ENCODE peak calls at places on chromosomes 11 and 22, in six cellular contexts. W is HCT116, R is kidney epithelial cell, Z is upper lobe of right lung, B is sigmoid colon, J is PC-3. X is an unnamed sample.

GRCh38 chr11:80873309-80873999 is 1432.6 kb upstream of the TENM4 start:
- DNase-seq in W (no peak), R (no peak), Z (no peak), B (no peak), J (peak; percentile 69), X (no peak)

GRCh38 chr11:65854161-65854592 is 3.8 kb downstream of the CFL1 start:
- DNase-seq in W (no peak), R (no peak), Z (peak; percentile 29), B (peak; percentile 52), J (no peak), X (no peak)

GRCh38 chr11:119693253-119693815 is 35.7 kb downstream of the NECTIN1 start:
- DNase-seq in W (no peak), R (no peak), Z (no peak), B (no peak), J (no peak), X (no peak)

GRCh38 chr22:42114721-42115120 is 15.9 kb downstream of the CYP2D6 start:
- DNase-seq in W (peak; percentile 26), R (no peak), Z (no peak), B (no peak), J (peak; percentile 5), X (no peak)

GRCh38 chr11:88454881-88455280 is 117.3 kb upstream of the CTSC start:
- DNase-seq in W (no peak), R (no peak), Z (no peak), B (no peak), J (peak; percentile 48), X (no peak)

GRCh38 chr11:45451766-45452440 is 165.8 kb upstream of the SYT13 start:
- DNase-seq in W (no peak), R (no peak), Z (no peak), B (no peak), J (no peak), X (no peak)

GRCh38 chr11:30196400-30197206 is 34.2 kb upstream of the FSHB start:
- DNase-seq in W (peak; percentile 32), R (peak; percentile 2), Z (peak; percentile 73), B (no peak), J (peak; percentile 49), X (peak; percentile 52)

GRCh38 chr11:99020324-99021225 is at the start of gene CNTN5:
- DNase-seq in W (no peak), R (peak; percentile 16), Z (peak; percentile 70), B (no peak), J (peak; percentile 41), X (peak; percentile 53)

GRCh38 chr11:111514216-111515031 is at the start of gene HOATZ:
- DNase-seq in W (no peak), R (no peak), Z (no peak), B (no peak), J (no peak), X (peak; percentile 48)

GRCh38 chr11:62879554-62879953 is 1.1 kb upstream of the SLC3A2 start:
- DNase-seq in W (no peak), R (no peak), Z (no peak), B (peak; percentile 80), J (no peak), X (no peak)

GRCh38 chr11:62879150-62879549 is 1.5 kb upstream of the SLC3A2 start:
- DNase-seq in W (no peak), R (no peak), Z (no peak), B (no peak), J (no peak), X (no peak)

GRCh38 chr11:62880231-62880802 is 379 bp upstream of the SLC3A2 start:
- DNase-seq in W (no peak), R (peak; percentile 38), Z (no peak), B (no peak), J (peak; percentile 91), X (peak; percentile 71)

GRCh38 chr11:62875698-62876483 is 4.8 kb upstream of the SLC3A2 start:
- DNase-seq in W (no peak), R (no peak), Z (no peak), B (no peak), J (no peak), X (peak; percentile 27)

GRCh38 chr11:62876712-62877111 is 4.0 kb upstream of the SLC3A2 start:
- DNase-seq in W (no peak), R (no peak), Z (no peak), B (no peak), J (no peak), X (no peak)
- H3K36me3 ChIP-seq in W (peaks cover 20% of the 10 kb centered on the region), R (no peaks in the 10 kb centered on the region), Z (no peaks in the 10 kb centered on the region), B (no peaks in the 10 kb centered on the region), J (peaks cover 27% of the 10 kb centered on the region), X (no peaks in the 10 kb centered on the region)

GRCh38 chr22:40922484-40923303 is 28.5 kb upstream of the RBX1 start:
- DNase-seq in W (peak; percentile 29), R (peak; percentile 38), Z (no peak), B (no peak), J (peak; percentile 76), X (no peak)
- TF ChIP-seq CTCF in W (peak; percentile 49), R (peak; percentile 53), Z (peak; percentile 75), B (peak; percentile 58), J (peak; percentile 62), X (peak; percentile 77)

DNA sequence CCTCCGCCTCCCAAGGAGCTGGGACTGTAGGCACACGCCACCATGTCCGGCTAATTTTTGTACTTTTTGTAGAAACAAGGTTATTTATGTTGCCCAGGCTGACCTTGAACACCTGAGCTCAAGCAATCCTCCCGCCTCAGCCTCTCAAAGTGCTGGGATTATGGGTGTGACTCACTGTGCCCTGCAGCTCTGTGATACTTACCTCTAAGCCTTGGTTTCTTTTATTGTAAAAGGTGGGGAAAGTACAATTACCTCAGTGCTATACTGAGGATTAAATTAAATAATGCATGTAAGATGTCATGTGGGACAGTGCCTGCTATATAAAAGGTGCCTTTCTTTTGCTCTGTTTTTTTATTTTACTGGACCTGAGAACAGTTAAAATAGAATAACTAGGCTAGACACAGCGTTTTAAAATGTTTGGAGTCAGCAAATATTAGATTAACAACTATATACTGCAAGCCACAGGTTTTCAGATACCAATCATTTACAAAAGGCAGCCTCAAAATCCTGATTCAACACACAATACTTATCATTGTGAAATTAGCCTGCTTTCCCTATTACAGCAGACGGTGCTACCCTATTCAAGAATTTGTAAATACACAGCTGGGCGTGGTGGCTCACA is 30.0 kb downstream of the PRR14L start:
- DNase-seq in W (no peak), R (no peak), Z (no peak), B (no peak), J (no peak), X (no peak)
- H3K36me3 ChIP-seq in W (peaks cover 42% of the 10 kb centered on the region), R (peaks cover 2% of the 10 kb centered on the region), Z (peaks cover 78% of the 10 kb centered on the region), B (peaks cover 22% of the 10 kb centered on the region), J (peaks cover 23% of the 10 kb centered on the region), X (peaks cover 87% of the 10 kb centered on the region)

GRCh38 chr11:1832181-1832988 is 2.4 kb upstream of the SYT8 start:
- DNase-seq in W (no peak), R (no peak), Z (peak; percentile 84), B (no peak), J (peak; percentile 41), X (peak; percentile 70)

GRCh38 chr11:1832989-1833365 is 1.8 kb upstream of the SYT8 start:
- DNase-seq in W (no peak), R (no peak), Z (no peak), B (no peak), J (no peak), X (peak; percentile 47)

GRCh38 chr11:1835671-1836010 is 851 bp downstream of the SYT8 start:
- DNase-seq in W (no peak), R (no peak), Z (no peak), B (no peak), J (no peak), X (peak; percentile 45)

GRCh38 chr11:1834791-1835670 is at the start of gene SYT8:
- DNase-seq in W (no peak), R (no peak), Z (no peak), B (no peak), J (no peak), X (peak; percentile 56)

GRCh38 chr11:1834132-1834610 is 619 bp upstream of the SYT8 start:
- DNase-seq in W (peak; percentile 74), R (peak; percentile 26), Z (peak; percentile 91), B (no peak), J (peak; percentile 91), X (peak; percentile 90)
- TF ChIP-seq CTCF in W (no peak), R (no peak), Z (no peak), B (no peak), J (no peak), X (no peak)